ENCODE peak calls at places on chromosomes 12 and 14, in six cellular contexts. F, R, O, P, N and E are unnamed samples. For H3K4me1, the result is how much of the 10 kb centered on the place peaks cover.

GRCh38 chr14:75724414-75725204 is 63.6 kb downstream of the TTLL5 start:
- DNase-seq in F (no peak), R (no peak), O (peak), P (no peak), N (no peak), E (no peak)

GRCh38 chr12:124837958-124838803 is 25.5 kb downstream of the SCARB1 start:
- DNase-seq in F (no peak), R (no peak), O (peak), P (peak), N (peak), E (peak)

GRCh38 chr12:2112401-2112800 is 59.6 kb downstream of the CACNA1C start:
- DNase-seq in F (no peak), R (no peak), O (no peak), P (no peak), N (no peak), E (no peak)

GRCh38 chr14:22556990-22557623 is 31.9 kb downstream of the DAD1 start:
- DNase-seq in F (peak), R (peak), O (peak), P (peak), N (peak), E (peak)

GRCh38 chr12:23950775-23951391 is 1.4 kb upstream of the SOX5 start:
- DNase-seq in F (no peak), R (no peak), O (no peak), P (peak), N (no peak), E (peak)

GRCh38 chr12:125852679-125853078 is 787.4 kb downstream of the AACS start:
- DNase-seq in F (no peak), R (no peak), O (no peak), P (no peak), N (no peak), E (no peak)

GRCh38 chr12:120668091-120668796 is 18.7 kb upstream of the MLEC start:
- DNase-seq in F (no peak), R (peak), O (no peak), P (no peak), N (no peak), E (no peak)

GRCh38 chr14:90354551-90355298 is 23.0 kb upstream of the NRDE2 start:
- DNase-seq in F (no peak), R (no peak), O (no peak), P (no peak), N (no peak), E (no peak)

GRCh38 chr12:50764861-50765324 is 992 bp downstream of the ATF1 start:
- DNase-seq in F (peak), R (no peak), O (peak), P (peak), N (peak), E (peak)

GRCh38 chr12:111166779-111167540 is 201.9 kb downstream of the PHETA1 start:
- DNase-seq in F (no peak), R (no peak), O (peak), P (no peak), N (no peak), E (no peak)

GRCh38 chr14:69873877-69874780 is 5.1 kb upstream of the SMOC1 start:
- DNase-seq in F (no peak), R (no peak), O (no peak), P (peak), N (no peak), E (no peak)

GRCh38 chr12:50567926-50568325 is 63.1 kb downstream of the DIP2B start:
- DNase-seq in F (no peak), R (no peak), O (no peak), P (peak), N (no peak), E (no peak)

GRCh38 chr14:71529855-71530254 is 402.4 kb upstream of the RGS6 start:
- DNase-seq in F (no peak), R (no peak), O (peak), P (peak), N (no peak), E (no peak)

GRCh38 chr14:94366146-94366887 is 22.1 kb downstream of the SERPINA1 start:
- DNase-seq in F (no peak), R (no peak), O (no peak), P (no peak), N (peak), E (no peak)

GRCh38 chr12:69330475-69331473 is 17.4 kb upstream of the LYZ start:
- DNase-seq in F (peak), R (peak), O (no peak), P (no peak), N (peak), E (peak)

GRCh38 chr12:661720-662486 is 1.3 kb downstream of the NINJ2 start:
- DNase-seq in F (no peak), R (no peak), O (no peak), P (no peak), N (no peak), E (no peak)

GRCh38 chr14:64293976-64294671 is at the start of gene ESR2:
- DNase-seq in F (peak), R (peak), O (peak), P (peak), N (peak), E (peak)

GRCh38 chr14:34722723-34723545 is 8.5 kb upstream of the CFL2 start:
- DNase-seq in F (peak), R (no peak), O (peak), P (peak), N (no peak), E (no peak)

GRCh38 chr12:56645201-56645716 is 525 bp downstream of the ATP5F1B start:
- DNase-seq in F (peak), R (no peak), O (peak), P (no peak), N (no peak), E (no peak)

GRCh38 chr14:99564903-99565259 is 39.1 kb downstream of the CCDC85C start:
- DNase-seq in F (no peak), R (no peak), O (no peak), P (no peak), N (no peak), E (no peak)

GRCh38 chr14:77520626-77521025 is 22.0 kb upstream of the ISM2 start:
- DNase-seq in F (no peak), R (no peak), O (no peak), P (no peak), N (no peak), E (no peak)

GRCh38 chr14:94953541-94954260 is 183.8 kb upstream of the GSC start:
- DNase-seq in F (no peak), R (no peak), O (no peak), P (no peak), N (no peak), E (no peak)

GRCh38 chr12:93591137-93591868 is 18.8 kb downstream of the SOCS2 start:
- DNase-seq in F (peak), R (peak), O (peak), P (peak), N (peak), E (peak)

GRCh38 chr12:10720974-10721565 is 2.1 kb downstream of the YBX3 start:
- DNase-seq in F (no peak), R (no peak), O (no peak), P (no peak), N (no peak), E (no peak)

GRCh38 chr12:43349863-43350262 is 202.1 kb downstream of the ADAMTS20 start:
- DNase-seq in F (no peak), R (no peak), O (no peak), P (no peak), N (no peak), E (no peak)

DNA sequence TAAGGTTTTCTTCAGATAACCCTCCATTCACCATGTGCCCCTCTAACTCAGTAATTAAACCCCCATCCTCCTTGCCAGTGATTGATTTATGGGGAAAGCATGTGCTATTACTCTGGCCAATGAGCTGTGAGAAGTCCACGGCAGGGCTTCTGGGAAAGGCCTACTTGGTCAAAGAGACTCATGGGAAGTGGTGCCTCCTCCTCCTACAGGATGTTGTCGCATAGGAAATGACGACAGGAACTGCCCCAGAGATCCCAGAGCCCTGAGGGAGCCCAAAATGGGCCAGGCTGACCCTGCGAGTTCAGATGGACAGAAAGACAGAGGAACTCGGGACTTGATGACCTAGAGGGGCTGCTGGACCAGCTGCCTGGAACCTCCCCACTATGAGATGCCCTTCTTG is 938.1 kb upstream of the TMEM132C start:
- DNase-seq in F (no peak), R (no peak), O (no peak), P (no peak), N (no peak), E (no peak)
- H3K4me3 ChIP-seq in F (no peak), R (no peak), O (no peak), P (no peak), N (no peak), E (no peak)

DNA sequence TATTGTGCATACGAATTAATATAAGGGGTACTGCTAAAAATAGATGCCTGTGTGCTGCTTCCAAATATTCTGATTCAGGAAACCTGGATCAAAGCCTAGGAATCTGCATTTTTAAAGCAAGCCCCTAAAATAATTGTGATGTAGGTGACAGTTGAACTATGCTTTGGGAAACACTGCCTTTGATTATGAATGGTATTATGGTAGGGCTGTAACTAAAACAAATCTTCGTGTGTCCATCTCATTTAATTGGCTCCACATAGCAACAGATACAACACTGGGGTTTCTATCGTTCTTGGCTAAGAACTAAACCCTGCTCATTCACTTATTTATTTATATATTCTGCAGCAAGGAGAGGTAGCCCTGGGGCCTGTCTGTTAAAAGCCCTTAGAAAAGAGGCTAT is 23.0 kb upstream of the ITGA5 start:
- DNase-seq in F (no peak), R (no peak), O (no peak), P (no peak), N (no peak), E (no peak)
- H3K4me1 ChIP-seq in F (under half), R (under half), O (under half), P (under half), N (under half), E (under half)

DNA sequence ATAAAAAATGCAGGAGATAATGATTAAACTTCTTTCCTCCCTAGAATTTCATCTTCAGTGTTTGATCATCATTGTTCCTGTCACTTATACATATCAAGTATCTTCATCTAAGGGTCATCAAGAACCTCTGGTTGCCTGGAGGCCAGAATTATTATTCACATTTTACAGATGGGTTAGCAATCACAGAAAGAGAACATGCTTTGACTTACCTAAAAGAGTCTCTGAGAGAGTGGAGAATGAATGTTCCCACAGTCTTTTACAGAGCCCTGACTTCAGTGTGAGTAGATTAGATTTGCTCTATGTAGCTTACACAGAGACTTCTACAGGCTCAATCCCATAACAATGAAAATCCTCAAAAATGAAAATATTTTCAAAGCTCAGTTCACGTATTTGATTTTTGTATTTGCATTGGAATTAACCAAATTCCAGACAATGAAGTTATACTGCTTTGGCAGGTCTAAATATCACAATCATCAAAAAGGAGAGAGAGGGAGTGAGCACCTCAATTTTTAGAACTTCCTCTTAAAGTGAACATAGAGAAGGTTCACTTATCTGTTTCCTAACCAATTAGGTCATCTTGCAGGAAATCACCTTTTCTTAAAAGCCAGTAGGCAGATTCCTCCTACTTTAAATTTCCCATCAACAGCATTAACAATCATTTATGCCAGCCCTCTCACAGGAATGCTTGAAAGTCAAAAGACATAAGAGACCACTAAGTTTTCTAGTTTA is 388.9 kb downstream of the ZFP36L1 start:
- DNase-seq in F (peak), R (no peak), O (no peak), P (no peak), N (no peak), E (no peak)
- TF ChIP-seq CTCF in F (no peak), R (no peak), O (no peak), P (no peak), N (no peak), E (no peak)

GRCh38 chr14:96349286-96350075 is 13.7 kb downstream of the ATG2B start:
- DNase-seq in F (no peak), R (no peak), O (no peak), P (peak), N (no peak), E (no peak)
- H3K4me3 ChIP-seq in F (no peak), R (no peak), O (no peak), P (no peak), N (no peak), E (no peak)

GRCh38 chr14:59268858-59269257 is 80.4 kb downstream of the DAAM1 start:
- DNase-seq in F (no peak), R (no peak), O (no peak), P (peak), N (no peak), E (no peak)

GRCh38 chr14:59272633-59273032 is 84.2 kb downstream of the DAAM1 start:
- DNase-seq in F (no peak), R (no peak), O (no peak), P (no peak), N (no peak), E (no peak)

GRCh38 chr14:59269431-59269830 is 81.0 kb downstream of the DAAM1 start:
- DNase-seq in F (no peak), R (no peak), O (no peak), P (no peak), N (no peak), E (no peak)

GRCh38 chr14:59273737-59274136 is 85.3 kb downstream of the DAAM1 start:
- DNase-seq in F (no peak), R (no peak), O (no peak), P (no peak), N (no peak), E (no peak)

DNA sequence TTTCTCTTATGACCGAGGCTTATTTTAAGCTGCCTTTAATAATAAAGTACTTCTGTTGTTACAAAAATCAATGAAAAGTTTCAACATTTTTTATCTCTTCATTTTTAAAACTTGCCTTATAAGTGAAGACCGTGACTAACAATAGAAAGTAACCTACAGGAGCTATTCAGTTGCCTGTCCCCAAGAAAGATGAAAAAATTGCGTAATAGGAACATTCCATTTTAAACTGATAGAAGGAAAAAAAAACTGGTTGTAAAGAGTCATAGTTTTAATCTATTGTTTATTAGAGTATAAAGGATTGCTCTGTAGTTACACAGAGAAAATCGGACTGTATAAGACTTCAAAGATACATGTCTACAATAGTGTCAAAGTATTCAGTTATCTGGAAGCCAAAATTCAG is 83.3 kb downstream of the DAAM1 start:
- DNase-seq in F (no peak), R (no peak), O (no peak), P (peak), N (no peak), E (no peak)
- H3K4me1 ChIP-seq in F (under half), R (under half), O (half or more), P (under half), N (under half), E (under half)

DNA sequence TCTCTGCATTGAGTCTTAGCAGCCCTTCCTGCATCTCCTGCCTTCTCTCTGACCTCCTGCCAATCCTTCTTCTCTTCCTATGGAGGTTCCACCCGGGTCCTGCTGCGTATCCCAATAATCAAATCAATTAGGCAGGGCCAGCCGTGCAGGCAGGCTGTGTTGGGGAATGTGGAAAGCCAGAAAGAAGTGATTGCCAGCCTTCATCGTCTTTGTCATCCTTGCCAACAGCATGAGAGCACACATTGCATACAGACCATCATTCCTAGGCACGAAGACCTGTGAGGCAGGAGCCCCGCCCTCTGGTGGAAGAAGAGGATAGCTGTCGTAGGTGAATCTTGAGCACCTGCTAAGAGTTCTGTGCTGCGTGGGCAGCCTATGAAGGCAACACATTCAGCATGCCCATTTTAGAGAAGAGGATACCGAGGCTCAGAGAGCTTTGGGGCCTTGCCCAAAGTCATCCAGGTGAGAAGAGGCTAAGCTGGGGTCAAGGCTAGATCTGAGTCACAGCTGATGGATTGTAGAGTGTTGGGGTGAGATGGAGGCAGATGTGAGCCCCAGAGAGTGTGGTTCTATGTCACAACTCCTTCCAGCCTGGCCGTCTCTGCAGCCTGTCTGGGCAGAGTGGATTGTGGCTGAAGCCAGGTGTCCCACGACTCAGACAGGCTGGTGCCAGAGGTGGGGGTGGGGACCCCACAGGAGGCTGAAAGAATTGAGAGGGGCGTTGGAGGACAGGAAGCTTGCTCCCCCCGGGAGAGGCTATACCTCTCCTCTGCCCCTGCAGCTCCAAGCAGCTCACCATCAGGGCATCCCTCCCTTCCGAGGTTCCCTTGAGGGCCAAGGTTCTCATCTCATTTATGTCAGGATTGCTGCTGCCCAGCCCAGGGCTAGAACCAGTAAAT is 12.7 kb downstream of the C14orf132 start:
- DNase-seq in F (peak), R (no peak), O (no peak), P (no peak), N (no peak), E (no peak)
- TF ChIP-seq CTCF in F (peak), R (no peak), O (no peak), P (no peak), N (no peak), E (peak)